ENCODE peak calls at places on chromosomes 5 and 9, in eight cellular contexts. W is foreskin fibroblast, X is sigmoid colon, A is HFFc6, Q is K562, L is heart right ventricle, J is astrocyte of the spinal cord, U is nephron progenitor cell. B is an unnamed sample.
A peak's percentile ranks its signal among the peaks of the same experiment; 100 is the strongest.

GRCh38 chr5:157761690-157762611 is 18.4 kb downstream of the LSM11 start:
- DNase-seq in W (peak; percentile 76), X (no peak), A (peak; percentile 67), Q (peak; percentile 60), L (peak; percentile 35), J (peak; percentile 72), U (peak; percentile 27), B (peak; percentile 79)

GRCh38 chr9:137025120-137025966 is 2.7 kb downstream of the ABCA2 start:
- DNase-seq in W (peak; percentile 34), X (peak; percentile 85), A (no peak), Q (no peak), L (no peak), J (no peak), U (peak; percentile 45), B (no peak)

GRCh38 chr9:125407432-125407973 is 145.9 kb downstream of the GAPVD1 start:
- DNase-seq in W (no peak), X (no peak), A (no peak), Q (no peak), L (no peak), J (no peak), U (no peak), B (no peak)

GRCh38 chr5:3526551-3527185 is 69.0 kb upstream of the IRX1 start:
- DNase-seq in W (no peak), X (no peak), A (no peak), Q (no peak), L (no peak), J (no peak), U (no peak), B (no peak)

GRCh38 chr5:154370119-154370518 is 75.7 kb upstream of the SAP30L start:
- DNase-seq in W (peak; percentile 73), X (no peak), A (peak; percentile 49), Q (no peak), L (no peak), J (peak; percentile 64), U (no peak), B (peak; percentile 66)

GRCh38 chr5:60335913-60336312 is 364.1 kb downstream of the DEPDC1B start:
- DNase-seq in W (no peak), X (no peak), A (no peak), Q (no peak), L (no peak), J (no peak), U (no peak), B (no peak)

GRCh38 chr5:5347442-5347841 is 75.0 kb upstream of the ICE1 start:
- DNase-seq in W (no peak), X (no peak), A (no peak), Q (no peak), L (no peak), J (no peak), U (no peak), B (no peak)

GRCh38 chr9:80964374-80964773 is 725.0 kb downstream of the TLE1 start:
- DNase-seq in W (no peak), X (no peak), A (no peak), Q (no peak), L (no peak), J (no peak), U (no peak), B (no peak)

GRCh38 chr9:35603506-35603985 is 1.5 kb upstream of the TESK1 start:
- DNase-seq in W (peak; percentile 92), X (peak; percentile 95), A (no peak), Q (no peak), L (peak; percentile 58), J (no peak), U (no peak), B (peak; percentile 79)

GRCh38 chr5:157516626-157517325 is 56.8 kb downstream of the NIPAL4 start:
- DNase-seq in W (peak; percentile 79), X (peak; percentile 88), A (peak; percentile 93), Q (no peak), L (peak; percentile 62), J (peak; percentile 93), U (no peak), B (peak; percentile 90)

GRCh38 chr9:110745656-110746055 is 77.1 kb downstream of the MUSK start:
- DNase-seq in W (peak; percentile 46), X (no peak), A (no peak), Q (no peak), L (no peak), J (peak; percentile 60), U (no peak), B (peak; percentile 57)

GRCh38 chr5:145587308-145588071 is 247.7 kb downstream of the PRELID2 start:
- DNase-seq in W (peak; percentile 85), X (no peak), A (peak; percentile 92), Q (no peak), L (no peak), J (peak; percentile 93), U (no peak), B (peak; percentile 62)

GRCh38 chr5:100900142-100900795 is 2.8 kb downstream of the ST8SIA4 start:
- DNase-seq in W (peak; percentile 18), X (peak; percentile 67), A (no peak), Q (no peak), L (peak; percentile 40), J (peak; percentile 70), U (peak; percentile 15), B (peak; percentile 60)
- TF ChIP-seq CTCF in W (no peak), X (no peak), A (no peak), Q (peak; percentile 35), L (peak; percentile 28), J (no peak), U (no peak), B (no peak)

GRCh38 chr5:76583163-76584047 is 39.8 kb downstream of the F2RL2 start:
- DNase-seq in W (peak; percentile 34), X (no peak), A (no peak), Q (no peak), L (no peak), J (peak; percentile 39), U (no peak), B (peak; percentile 27)

GRCh38 chr5:76579166-76579765 is 43.9 kb downstream of the F2RL2 start:
- DNase-seq in W (peak; percentile 65), X (no peak), A (no peak), Q (no peak), L (no peak), J (no peak), U (no peak), B (peak; percentile 82)

GRCh38 chr5:76576468-76576867 is 46.7 kb downstream of the F2RL2 start:
- DNase-seq in W (no peak), X (no peak), A (no peak), Q (no peak), L (no peak), J (no peak), U (no peak), B (no peak)

GRCh38 chr5:76582252-76583162 is 40.7 kb downstream of the F2RL2 start:
- DNase-seq in W (no peak), X (no peak), A (no peak), Q (no peak), L (no peak), J (peak; percentile 48), U (no peak), B (no peak)

DNA sequence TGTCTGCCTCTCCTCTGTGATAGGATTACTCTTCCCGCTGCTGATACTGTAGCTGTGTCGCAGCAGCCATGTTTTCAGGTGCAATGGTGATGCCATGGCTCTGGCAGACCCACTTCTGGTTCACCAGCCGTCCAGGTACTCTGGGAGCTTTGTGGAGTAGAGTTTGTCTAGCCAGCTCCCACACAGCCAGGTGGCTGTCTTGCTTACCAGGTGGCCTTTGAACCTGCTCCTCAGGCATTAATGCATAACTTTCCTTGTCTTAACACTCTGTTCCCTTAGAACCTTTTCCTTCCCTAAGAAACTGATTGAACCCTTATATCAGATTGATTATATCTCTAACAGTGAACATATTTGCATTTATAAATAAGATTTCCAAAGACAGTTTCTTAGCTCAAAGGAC is 42.2 kb downstream of the F2RL2 start:
- DNase-seq in W (no peak), X (no peak), A (no peak), Q (no peak), L (no peak), J (no peak), U (no peak), B (no peak)
- TF ChIP-seq CTCF in W (no peak), X (no peak), A (no peak), Q (no peak), L (no peak), J (no peak), U (no peak), B (no peak)

DNA sequence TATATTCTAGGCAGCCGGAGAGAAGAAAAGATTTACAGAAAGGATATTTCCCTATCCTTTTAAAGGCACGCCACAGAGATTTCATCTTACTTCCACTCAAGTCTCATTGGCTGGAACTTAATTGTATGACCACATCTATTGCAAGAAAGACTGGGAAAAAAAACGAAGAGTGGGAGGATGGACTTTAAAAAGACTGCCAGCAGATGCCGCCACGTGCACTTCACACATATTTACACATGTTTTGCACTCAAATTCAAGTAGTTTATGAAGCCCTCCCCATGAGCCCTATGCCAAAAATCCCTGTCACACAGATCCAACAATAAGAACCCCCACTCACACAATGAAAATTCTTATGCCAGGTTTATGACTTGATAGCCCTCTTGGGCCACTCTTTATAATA is 138.5 kb upstream of the TYRP1 start:
- DNase-seq in W (peak; percentile 16), X (no peak), A (no peak), Q (no peak), L (no peak), J (peak; percentile 12), U (peak; percentile 5), B (peak; percentile 20)
- TF ChIP-seq CTCF in W (no peak), X (no peak), A (peak; percentile 20), Q (no peak), L (no peak), J (peak; percentile 7), U (no peak), B (peak; percentile 27)

DNA sequence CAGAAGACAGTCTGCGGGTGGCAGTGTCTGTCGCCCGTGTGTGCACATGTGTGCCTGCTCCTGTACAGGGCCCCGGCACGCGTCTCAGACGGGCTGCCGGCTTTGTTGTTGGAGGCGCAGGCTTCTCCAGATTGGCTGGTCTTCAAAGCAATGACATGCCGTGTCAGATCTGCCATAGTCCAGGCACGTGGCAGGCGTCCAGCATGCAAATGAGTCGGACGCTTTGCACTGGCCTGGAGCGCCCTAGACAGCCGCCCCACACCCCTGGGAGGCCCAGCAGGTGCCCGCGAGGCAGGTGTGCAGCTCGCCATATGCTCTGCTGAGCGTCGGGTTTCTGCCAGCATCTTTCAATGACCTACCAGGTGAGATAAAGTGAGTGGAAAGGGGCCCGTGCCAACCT is 71.5 kb downstream of the GADD45G start:
- DNase-seq in W (no peak), X (peak; percentile 78), A (no peak), Q (no peak), L (peak; percentile 70), J (no peak), U (no peak), B (no peak)
- TF ChIP-seq CTCF in W (no peak), X (no peak), A (no peak), Q (no peak), L (no peak), J (no peak), U (no peak), B (no peak)

GRCh38 chr5:99315413-99316178 is 386.8 kb upstream of the CHD1 start:
- DNase-seq in W (no peak), X (no peak), A (no peak), Q (no peak), L (no peak), J (no peak), U (no peak), B (no peak)
- TF ChIP-seq CTCF in W (no peak), X (no peak), A (no peak), Q (no peak), L (no peak), J (no peak), U (no peak), B (no peak)

B was measured in MCF 10A.